ENCODE peak calls at places on chromosomes 13 and 19, in six cellular contexts. One of them, this sample, is unnamed.

GRCh38 chr13:47277774-47278173 is 380.9 kb upstream of the HTR2A start:
- DNase-seq in dermis microvascular lymphatic vessel endothelial cell: no peak
- DNase-seq in stimulated activated CD8-positive, alpha-beta memory T cell treated with anti-CD3 and anti-CD28 coated beads, Interleukin-4, amount 100 ng/mL, for 1 hour: no peak
- DNase-seq in GM23338: no peak
- DNase-seq in stimulated activated CD4-positive, alpha-beta T cell treated with anti-CD3 and anti-CD28 coated beads, Interleukin-4, amount 100 ng/mL, for 24 hours: no peak
- DNase-seq in uterus: no peak
- DNase-seq in this sample: no peak

GRCh38 chr13:36921902-36922301 is 1.9 kb upstream of the SMAD9 start:
- DNase-seq in stimulated activated CD8-positive, alpha-beta memory T cell treated with anti-CD3 and anti-CD28 coated beads, Interleukin-4, amount 100 ng/mL, for 1 hour: no peak
- DNase-seq in uterus: no peak
- DNase-seq in GM23338: no peak
- DNase-seq in dermis microvascular lymphatic vessel endothelial cell: no peak
- DNase-seq in stimulated activated CD4-positive, alpha-beta T cell treated with anti-CD3 and anti-CD28 coated beads, Interleukin-4, amount 100 ng/mL, for 24 hours: no peak
- DNase-seq in this sample: no peak

GRCh38 chr19:33206261-33207039 is 12.3 kb downstream of the LRP3 start:
- DNase-seq in GM23338: no peak
- DNase-seq in dermis microvascular lymphatic vessel endothelial cell: no peak
- DNase-seq in uterus: no peak
- DNase-seq in stimulated activated CD8-positive, alpha-beta memory T cell treated with anti-CD3 and anti-CD28 coated beads, Interleukin-4, amount 100 ng/mL, for 1 hour: no peak
- DNase-seq in stimulated activated CD4-positive, alpha-beta T cell treated with anti-CD3 and anti-CD28 coated beads, Interleukin-4, amount 100 ng/mL, for 24 hours: no peak
- DNase-seq in this sample: no peak

GRCh38 chr19:3095375-3096191 is 1.4 kb downstream of the GNA11 start:
- DNase-seq in stimulated activated CD8-positive, alpha-beta memory T cell treated with anti-CD3 and anti-CD28 coated beads, Interleukin-4, amount 100 ng/mL, for 1 hour: no peak
- DNase-seq in uterus: no peak
- DNase-seq in stimulated activated CD4-positive, alpha-beta T cell treated with anti-CD3 and anti-CD28 coated beads, Interleukin-4, amount 100 ng/mL, for 24 hours: peak; percentile 45
- DNase-seq in dermis microvascular lymphatic vessel endothelial cell: no peak
- DNase-seq in GM23338: peak; percentile 92
- DNase-seq in this sample: peak; percentile 37

GRCh38 chr13:40508767-40509342 is 157.6 kb downstream of the FOXO1 start:
- DNase-seq in GM23338: no peak
- DNase-seq in stimulated activated CD8-positive, alpha-beta memory T cell treated with anti-CD3 and anti-CD28 coated beads, Interleukin-4, amount 100 ng/mL, for 1 hour: no peak
- DNase-seq in stimulated activated CD4-positive, alpha-beta T cell treated with anti-CD3 and anti-CD28 coated beads, Interleukin-4, amount 100 ng/mL, for 24 hours: no peak
- DNase-seq in uterus: no peak
- DNase-seq in dermis microvascular lymphatic vessel endothelial cell: no peak
- DNase-seq in this sample: no peak

GRCh38 chr13:93151277-93151676 is 75.3 kb upstream of the GPC6 start:
- DNase-seq in dermis microvascular lymphatic vessel endothelial cell: no peak
- DNase-seq in uterus: no peak
- DNase-seq in stimulated activated CD8-positive, alpha-beta memory T cell treated with anti-CD3 and anti-CD28 coated beads, Interleukin-4, amount 100 ng/mL, for 1 hour: no peak
- DNase-seq in GM23338: no peak
- DNase-seq in stimulated activated CD4-positive, alpha-beta T cell treated with anti-CD3 and anti-CD28 coated beads, Interleukin-4, amount 100 ng/mL, for 24 hours: no peak
- DNase-seq in this sample: no peak

GRCh38 chr19:5037936-5038335 is 69.0 kb downstream of the KDM4B start:
- DNase-seq in stimulated activated CD8-positive, alpha-beta memory T cell treated with anti-CD3 and anti-CD28 coated beads, Interleukin-4, amount 100 ng/mL, for 1 hour: no peak
- DNase-seq in dermis microvascular lymphatic vessel endothelial cell: no peak
- DNase-seq in uterus: no peak
- DNase-seq in stimulated activated CD4-positive, alpha-beta T cell treated with anti-CD3 and anti-CD28 coated beads, Interleukin-4, amount 100 ng/mL, for 24 hours: no peak
- DNase-seq in GM23338: no peak
- DNase-seq in this sample: no peak

GRCh38 chr13:47146136-47146535 is 249.3 kb upstream of the HTR2A start:
- DNase-seq in GM23338: no peak
- DNase-seq in uterus: no peak
- DNase-seq in stimulated activated CD8-positive, alpha-beta memory T cell treated with anti-CD3 and anti-CD28 coated beads, Interleukin-4, amount 100 ng/mL, for 1 hour: no peak
- DNase-seq in dermis microvascular lymphatic vessel endothelial cell: no peak
- DNase-seq in stimulated activated CD4-positive, alpha-beta T cell treated with anti-CD3 and anti-CD28 coated beads, Interleukin-4, amount 100 ng/mL, for 24 hours: no peak
- DNase-seq in this sample: no peak

GRCh38 chr19:16851031-16851712 is 22.0 kb downstream of the SIN3B start:
- DNase-seq in dermis microvascular lymphatic vessel endothelial cell: no peak
- DNase-seq in stimulated activated CD8-positive, alpha-beta memory T cell treated with anti-CD3 and anti-CD28 coated beads, Interleukin-4, amount 100 ng/mL, for 1 hour: no peak
- DNase-seq in uterus: no peak
- DNase-seq in stimulated activated CD4-positive, alpha-beta T cell treated with anti-CD3 and anti-CD28 coated beads, Interleukin-4, amount 100 ng/mL, for 24 hours: no peak
- DNase-seq in GM23338: no peak
- DNase-seq in this sample: no peak

GRCh38 chr19:45050036-45050435 is 11.2 kb downstream of the CLASRP start:
- DNase-seq in stimulated activated CD8-positive, alpha-beta memory T cell treated with anti-CD3 and anti-CD28 coated beads, Interleukin-4, amount 100 ng/mL, for 1 hour: no peak
- DNase-seq in dermis microvascular lymphatic vessel endothelial cell: no peak
- DNase-seq in stimulated activated CD4-positive, alpha-beta T cell treated with anti-CD3 and anti-CD28 coated beads, Interleukin-4, amount 100 ng/mL, for 24 hours: no peak
- DNase-seq in uterus: no peak
- DNase-seq in GM23338: no peak
- DNase-seq in this sample: no peak

GRCh38 chr13:24763596-24764275 is at the start of gene RNF17:
- DNase-seq in stimulated activated CD4-positive, alpha-beta T cell treated with anti-CD3 and anti-CD28 coated beads, Interleukin-4, amount 100 ng/mL, for 24 hours: no peak
- DNase-seq in stimulated activated CD8-positive, alpha-beta memory T cell treated with anti-CD3 and anti-CD28 coated beads, Interleukin-4, amount 100 ng/mL, for 1 hour: no peak
- DNase-seq in GM23338: no peak
- DNase-seq in dermis microvascular lymphatic vessel endothelial cell: no peak
- DNase-seq in uterus: no peak
- DNase-seq in this sample: no peak

GRCh38 chr19:46466536-46467199 is 4.7 kb downstream of the PNMA8A start:
- DNase-seq in GM23338: no peak
- DNase-seq in dermis microvascular lymphatic vessel endothelial cell: no peak
- DNase-seq in stimulated activated CD8-positive, alpha-beta memory T cell treated with anti-CD3 and anti-CD28 coated beads, Interleukin-4, amount 100 ng/mL, for 1 hour: no peak
- DNase-seq in stimulated activated CD4-positive, alpha-beta T cell treated with anti-CD3 and anti-CD28 coated beads, Interleukin-4, amount 100 ng/mL, for 24 hours: no peak
- DNase-seq in uterus: peak; percentile 38
- DNase-seq in this sample: no peak